ENCODE peak calls at places on chromosomes 16 and 17, in five cellular contexts. H, Z, V, W and B are unnamed samples.

GRCh38 chr16:2969545-2970521 is 685 bp downstream of the PAQR4 start:
- DNase-seq in V (peak), H (peak), W (no peak), Z (peak), B (peak)

GRCh38 chr17:72702998-72703397 is 389.5 kb downstream of the SLC39A11 start:
- DNase-seq in Z (no peak), H (no peak), V (no peak), W (no peak), B (no peak)

GRCh38 chr16:78744796-78745464 is 645.5 kb downstream of the WWOX start:
- DNase-seq in H (no peak), W (no peak), Z (no peak), V (no peak), B (no peak)

GRCh38 chr16:79845006-79845733 is 244.6 kb upstream of the MAF start:
- DNase-seq in H (no peak), W (peak), Z (no peak), V (no peak), B (no peak)

GRCh38 chr16:85936761-85937343 is 37.9 kb downstream of the IRF8 start:
- DNase-seq in H (no peak), V (no peak), Z (no peak), W (no peak), B (no peak)

GRCh38 chr16:31455601-31456314 is 3.5 kb upstream of the ARMC5 start:
- DNase-seq in V (no peak), H (peak), W (no peak), Z (no peak), B (no peak)

GRCh38 chr17:27504188-27504995 is 48.1 kb downstream of the KSR1 start:
- DNase-seq in V (peak), W (no peak), Z (no peak), H (no peak), B (no peak)

GRCh38 chr17:39244016-39244599 is 18.4 kb upstream of the STAC2 start:
- DNase-seq in W (no peak), H (no peak), Z (no peak), V (no peak), B (no peak)

GRCh38 chr17:55242481-55242880 is 22.3 kb upstream of the HLF start:
- DNase-seq in Z (no peak), V (no peak), H (no peak), W (no peak), B (no peak)

GRCh38 chr17:64339516-64340475 is 50.9 kb downstream of the PECAM1 start:
- DNase-seq in H (no peak), V (no peak), W (no peak), Z (no peak), B (no peak)

GRCh38 chr16:22373662-22374310 is 633 bp downstream of the CDR2 start:
- DNase-seq in W (no peak), Z (no peak), H (no peak), V (no peak), B (peak)

GRCh38 chr16:66693088-66693487 is 3.5 kb downstream of the CMTM4 start:
- DNase-seq in V (no peak), Z (no peak), H (no peak), W (no peak), B (no peak)

GRCh38 chr16:66698046-66698445 is 1.5 kb upstream of the CMTM4 start:
- DNase-seq in V (no peak), H (no peak), W (no peak), Z (no peak), B (no peak)

GRCh38 chr16:66695474-66695934 is 1.0 kb downstream of the CMTM4 start:
- DNase-seq in H (no peak), V (no peak), Z (no peak), W (no peak), B (no peak)

GRCh38 chr16:66696669-66697630 is at the start of gene CMTM4:
- DNase-seq in H (peak), W (no peak), V (peak), Z (peak), B (peak)

GRCh38 chr16:66695935-66696668 is 441 bp downstream of the CMTM4 start:
- DNase-seq in Z (no peak), H (peak), V (no peak), W (no peak), B (no peak)
- TF ChIP-seq SUZ12 in Z (no peak), H (no peak), V (no peak), W (peak), B (no peak)

DNA sequence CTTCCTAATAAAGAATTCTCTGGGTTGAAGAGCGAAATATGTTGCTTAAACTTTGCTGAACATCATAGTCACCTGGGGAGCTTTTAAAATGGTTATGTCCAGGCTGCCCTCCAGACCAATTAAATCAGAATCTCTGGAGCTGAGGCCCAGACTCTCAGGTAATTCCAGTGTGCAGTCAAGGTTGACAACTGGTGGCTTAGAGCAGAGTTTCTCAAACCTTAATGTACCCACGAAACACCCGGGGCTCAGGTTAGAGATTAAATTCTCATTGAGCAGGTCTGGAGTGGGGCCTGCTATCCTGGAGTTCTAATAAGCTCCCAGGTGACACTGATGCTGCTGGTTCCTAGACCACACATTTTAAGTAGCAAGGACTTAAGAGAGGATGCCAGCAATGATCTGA is 167.2 kb downstream of the SNX29 start:
- DNase-seq in W (no peak), H (no peak), V (no peak), Z (no peak), B (no peak)
- TF ChIP-seq SUZ12 in W (no peak), H (no peak), V (no peak), Z (no peak), B (no peak)

DNA sequence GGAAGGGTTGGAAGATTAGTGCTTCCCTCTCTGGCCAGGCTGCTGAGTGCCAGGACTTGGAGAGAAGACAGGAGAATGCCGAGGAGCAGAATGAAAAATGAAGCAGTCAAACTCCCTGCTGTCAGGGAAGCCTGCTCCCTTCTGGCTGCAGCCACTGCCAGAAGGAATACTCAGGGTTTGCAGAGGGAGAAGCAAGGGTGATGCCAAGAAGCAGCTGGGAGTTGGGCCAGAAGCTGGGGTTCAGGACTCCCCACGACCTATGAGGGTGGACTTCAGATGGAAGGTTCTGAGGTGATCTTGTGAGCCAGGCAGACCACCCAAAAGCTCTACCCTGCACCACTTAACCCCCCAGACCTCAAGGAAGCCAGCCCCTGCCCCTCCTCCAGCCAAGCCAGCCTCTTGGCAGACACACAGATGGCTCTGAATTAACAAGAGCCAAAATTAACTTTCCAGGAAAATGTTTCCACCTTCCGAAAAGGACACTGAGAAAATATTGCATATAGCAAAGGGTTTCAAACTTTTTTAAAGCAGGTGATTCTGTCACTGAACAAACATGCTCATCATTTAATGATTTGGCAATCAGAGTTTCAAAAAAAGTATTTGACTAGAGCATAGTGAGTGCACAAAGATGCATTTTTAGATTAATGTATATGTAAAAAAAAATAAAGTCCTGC is 126.0 kb upstream of the ERCC4 start:
- DNase-seq in Z (no peak), W (no peak), V (no peak), H (no peak), B (no peak)
- TF ChIP-seq SUZ12 in Z (no peak), W (no peak), V (no peak), H (no peak), B (no peak)

GRCh38 chr17:44221072-44221861 is 1.8 kb upstream of the UBTF start:
- DNase-seq in Z (no peak), V (peak), W (no peak), H (peak), B (peak)
- TF ChIP-seq SUZ12 in Z (no peak), V (no peak), W (no peak), H (peak), B (no peak)

GRCh38 chr17:44970136-44970737 is 2.1 kb upstream of the C1QL1 start:
- DNase-seq in V (no peak), Z (no peak), H (peak), W (no peak), B (peak)
- TF ChIP-seq SUZ12 in V (no peak), Z (no peak), H (peak), W (peak), B (no peak)

GRCh38 chr16:87765473-87765775 is 362 bp downstream of the KLHDC4 start:
- DNase-seq in V (no peak), H (no peak), W (no peak), Z (no peak), B (peak)
- TF ChIP-seq SUZ12 in V (no peak), H (no peak), W (no peak), Z (no peak), B (no peak)